ENCODE peak calls at places on chromosomes 1 and 21, in six cellular contexts. G is neuronal stem cell, X is trophoblast cell, W is H9, F is mesenchymal stem cell, O is H1. T is an unnamed sample.

GRCh38 chr1:22969224-22969829 is 3.3 kb downstream of the LACTBL1 start:
- DNase-seq in F (peak), G (no peak), X (no peak), W (no peak), O (no peak), T (peak)

GRCh38 chr1:45510972-45511527 is 10.6 kb downstream of the PRDX1 start:
- DNase-seq in O (no peak), X (no peak), G (no peak), F (no peak), W (no peak), T (no peak)

GRCh38 chr1:54003249-54003646 is 14.7 kb downstream of the LDLRAD1 start:
- DNase-seq in F (no peak), G (no peak), W (no peak), O (no peak), X (no peak), T (no peak)

GRCh38 chr1:62407398-62408009 is 29.3 kb upstream of the USP1 start:
- DNase-seq in G (peak), F (peak), O (no peak), W (no peak), X (peak), T (peak)

GRCh38 chr1:112544011-112544688 is 35.4 kb downstream of the WNT2B start:
- DNase-seq in G (no peak), O (no peak), X (peak), F (peak), W (no peak), T (peak)

GRCh38 chr1:21499283-21499945 is 9.8 kb upstream of the ALPL start:
- DNase-seq in O (no peak), X (no peak), F (no peak), G (no peak), W (no peak), T (peak)

GRCh38 chr1:78339490-78339889 is 151.3 kb upstream of the PTGFR start:
- DNase-seq in G (no peak), X (no peak), W (no peak), F (peak), O (no peak), T (peak)

GRCh38 chr1:206725053-206725963 is 40.6 kb downstream of the MAPKAPK2 start:
- DNase-seq in X (no peak), G (peak), F (peak), O (no peak), W (peak), T (peak)

GRCh38 chr1:2229032-2229920 is 1.2 kb downstream of the SKI start:
- DNase-seq in X (peak), W (no peak), O (no peak), F (peak), G (no peak), T (peak)

GRCh38 chr21:17081193-17081592 is 431.6 kb upstream of the CXADR start:
- DNase-seq in G (no peak), F (no peak), W (no peak), X (no peak), O (no peak), T (no peak)

GRCh38 chr1:15948600-15949452 is 27.1 kb downstream of the ZBTB17 start:
- DNase-seq in O (no peak), X (peak), W (no peak), G (no peak), F (peak), T (peak)

GRCh38 chr1:151401125-151401788 is 1.9 kb downstream of the PSMB4 start:
- DNase-seq in W (no peak), X (no peak), O (no peak), F (peak), G (no peak), T (peak)

GRCh38 chr1:194474701-194475100 is 1288.3 kb upstream of the B3GALT2 start:
- DNase-seq in O (no peak), G (peak), F (no peak), X (no peak), W (no peak), T (no peak)

GRCh38 chr21:26881504-26882228 is 36.5 kb upstream of the ADAMTS1 start:
- DNase-seq in X (no peak), W (no peak), G (peak), O (no peak), F (peak), T (peak)

GRCh38 chr1:147494998-147495580 is 46.2 kb upstream of the BCL9 start:
- DNase-seq in W (peak), F (peak), O (no peak), X (peak), G (peak), T (peak)

GRCh38 chr1:77218477-77219165 is 609 bp downstream of the PIGK start:
- DNase-seq in G (no peak), O (no peak), F (no peak), W (no peak), X (no peak), T (peak)

GRCh38 chr21:46188226-46189212 is 4.3 kb upstream of the SPATC1L start:
- DNase-seq in X (peak), F (peak), O (no peak), G (peak), W (peak), T (peak)

GRCh38 chr1:50268049-50268448 is 155.2 kb downstream of the DMRTA2 start:
- DNase-seq in F (no peak), G (peak), O (no peak), X (peak), W (peak), T (no peak)

GRCh38 chr1:246722720-246723119 is 1.5 kb upstream of the SCCPDH start:
- DNase-seq in X (no peak), F (no peak), O (no peak), W (no peak), G (no peak), T (no peak)

GRCh38 chr21:42187976-42188653 is 30.8 kb upstream of the ABCG1 start:
- DNase-seq in F (no peak), W (no peak), O (no peak), X (no peak), G (no peak), T (no peak)

GRCh38 chr1:151511636-151512215 is 539 bp downstream of the CGN start:
- DNase-seq in G (no peak), F (peak), O (no peak), X (peak), W (peak), T (no peak)

GRCh38 chr1:110338200-110339039 is 757 bp upstream of the RBM15 start:
- DNase-seq in W (no peak), O (peak), X (peak), G (peak), F (no peak), T (no peak)

GRCh38 chr1:41461790-41462679 is 22.4 kb downstream of the EDN2 start:
- DNase-seq in O (no peak), F (peak), G (no peak), X (no peak), W (no peak), T (no peak)

GRCh38 chr1:156281281-156282142 is 1.1 kb downstream of the SMG5 start:
- DNase-seq in O (no peak), G (no peak), X (peak), F (peak), W (no peak), T (peak)

GRCh38 chr21:18498428-18498827 is 94.8 kb upstream of the TMPRSS15 start:
- DNase-seq in G (no peak), W (no peak), O (no peak), X (no peak), F (no peak), T (no peak)

GRCh38 chr1:103514920-103515503 is 10.5 kb upstream of the RNPC3 start:
- DNase-seq in O (no peak), W (no peak), X (peak), F (peak), G (peak), T (peak)

GRCh38 chr1:103106426-103107321 is 1.6 kb downstream of the COL11A1 start:
- DNase-seq in O (no peak), G (peak), X (peak), F (peak), W (peak), T (peak)

GRCh38 chr1:15004396-15004795 is 149.2 kb upstream of the TMEM51 start:
- DNase-seq in W (no peak), G (no peak), O (no peak), F (no peak), X (no peak), T (peak)

GRCh38 chr1:217946581-217946980 is 315.4 kb downstream of the SPATA17 start:
- DNase-seq in F (no peak), W (no peak), O (no peak), G (no peak), X (no peak), T (no peak)

GRCh38 chr1:57947471-57947870 is 523.6 kb upstream of the DAB1 start:
- DNase-seq in F (no peak), X (no peak), G (no peak), O (no peak), W (no peak), T (no peak)

GRCh38 chr1:96771847-96772246 is 50.3 kb downstream of the PTBP2 start:
- DNase-seq in X (no peak), W (no peak), F (no peak), O (no peak), G (no peak), T (no peak)

GRCh38 chr1:244319283-244320132 is 132.2 kb downstream of the ADSS2 start:
- DNase-seq in G (no peak), F (peak), O (no peak), X (peak), W (peak), T (peak)

GRCh38 chr1:15934211-15935055 is 41.5 kb downstream of the ZBTB17 start:
- DNase-seq in O (no peak), X (no peak), F (no peak), W (no peak), G (no peak), T (no peak)

GRCh38 chr1:1202831-1203560 is 3.4 kb downstream of the TNFRSF18 start:
- DNase-seq in W (peak), O (no peak), X (no peak), F (no peak), G (no peak), T (no peak)

GRCh38 chr1:11134352-11135266 is 34.9 kb upstream of the EXOSC10 start:
- DNase-seq in G (no peak), F (peak), O (no peak), W (no peak), X (no peak), T (peak)

GRCh38 chr1:182113879-182114626 is 52.5 kb upstream of the ZNF648 start:
- DNase-seq in W (no peak), F (no peak), X (no peak), G (no peak), O (no peak), T (no peak)

GRCh38 chr1:1367238-1367796 is 7.7 kb downstream of the AURKAIP1 start:
- DNase-seq in F (peak), O (no peak), W (no peak), G (no peak), X (no peak), T (no peak)

GRCh38 chr21:36210779-36211659 is 54.4 kb downstream of the DOP1B start:
- DNase-seq in F (no peak), X (peak), O (no peak), G (no peak), W (no peak), T (no peak)
- H3K4me2 ChIP-seq in F (no peak), X (no peak), O (no peak), G (no peak), W (no peak), T (no peak)

GRCh38 chr1:235369802-235370201 is 2.6 kb downstream of the TBCE start:
- DNase-seq in G (no peak), W (no peak), X (no peak), F (no peak), O (no peak), T (no peak)

GRCh38 chr1:235367000-235367908 is at the start of gene TBCE:
- DNase-seq in O (peak), X (peak), W (peak), G (peak), F (peak), T (peak)

GRCh38 chr1:235368428-235368827 is 1.2 kb downstream of the TBCE start:
- DNase-seq in F (no peak), X (no peak), O (no peak), G (no peak), W (no peak), T (no peak)

GRCh38 chr1:235366286-235366685 is 941 bp upstream of the TBCE start:
- DNase-seq in G (no peak), W (no peak), X (no peak), O (no peak), F (no peak), T (no peak)
- H4K91ac ChIP-seq in G (no peak), W (no peak), X (no peak), O (no peak), F (no peak), T (no peak)

DNA sequence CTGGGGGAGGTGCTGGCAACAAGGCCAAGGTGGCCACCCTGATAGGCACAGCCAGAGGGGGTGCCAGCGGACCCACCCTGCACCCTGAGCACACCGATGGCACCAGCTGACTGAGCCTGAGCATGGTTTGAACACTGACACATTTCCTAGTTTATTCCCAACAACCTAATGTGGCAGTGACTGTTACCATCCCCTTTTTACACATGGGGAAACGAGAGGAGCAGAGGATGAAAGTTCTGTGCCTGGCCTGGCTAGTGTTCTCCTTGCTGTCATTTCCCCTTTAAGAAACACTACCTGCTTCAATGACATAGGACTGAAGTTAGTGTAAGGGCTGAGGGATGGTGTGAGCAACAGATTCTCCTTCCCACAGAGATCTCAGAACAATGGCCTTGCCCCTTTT is 15.3 kb downstream of the CLDN14 start:
- DNase-seq in W (no peak), F (no peak), G (no peak), O (no peak), X (no peak), T (no peak)
- H3K4me2 ChIP-seq in W (no peak), F (no peak), G (no peak), O (no peak), X (no peak), T (no peak)

GRCh38 chr1:229553621-229554120 is 4.8 kb downstream of the ABCB10 start:
- DNase-seq in X (no peak), W (no peak), O (no peak), G (no peak), F (no peak), T (no peak)
- H4K91ac ChIP-seq in X (no peak), W (no peak), O (no peak), G (no peak), F (no peak), T (no peak)

GRCh38 chr1:234538930-234539649 is 60.1 kb upstream of the TARBP1 start:
- DNase-seq in G (no peak), W (no peak), X (no peak), O (no peak), F (no peak), T (no peak)
- H3K4me2 ChIP-seq in G (no peak), W (no peak), X (peak), O (no peak), F (no peak), T (no peak)

GRCh38 chr21:36180963-36181362 is 24.3 kb downstream of the DOP1B start:
- DNase-seq in O (no peak), X (no peak), W (no peak), F (no peak), G (no peak), T (no peak)
- H4K91ac ChIP-seq in O (no peak), X (no peak), W (no peak), F (no peak), G (no peak), T (no peak)

GRCh38 chr1:192952646-192953045 is 106.5 kb downstream of the UCHL5 start:
- DNase-seq in W (no peak), G (no peak), X (no peak), F (peak), O (no peak), T (peak)
- H3K4me2 ChIP-seq in W (no peak), G (no peak), X (no peak), F (no peak), O (no peak), T (no peak)

GRCh38 chr1:230552880-230553279 is 89.4 kb upstream of the COG2 start:
- DNase-seq in G (no peak), O (no peak), F (no peak), W (no peak), X (no peak), T (no peak)

GRCh38 chr1:230550428-230550827 is 91.9 kb upstream of the COG2 start:
- DNase-seq in G (no peak), X (no peak), F (peak), O (no peak), W (no peak), T (no peak)

GRCh38 chr1:230556453-230556852 is 85.8 kb upstream of the COG2 start:
- DNase-seq in F (no peak), O (no peak), W (no peak), X (no peak), G (no peak), T (no peak)

GRCh38 chr1:230558324-230558723 is 84.0 kb upstream of the COG2 start:
- DNase-seq in F (no peak), X (no peak), W (no peak), O (no peak), G (no peak), T (no peak)

DNA sequence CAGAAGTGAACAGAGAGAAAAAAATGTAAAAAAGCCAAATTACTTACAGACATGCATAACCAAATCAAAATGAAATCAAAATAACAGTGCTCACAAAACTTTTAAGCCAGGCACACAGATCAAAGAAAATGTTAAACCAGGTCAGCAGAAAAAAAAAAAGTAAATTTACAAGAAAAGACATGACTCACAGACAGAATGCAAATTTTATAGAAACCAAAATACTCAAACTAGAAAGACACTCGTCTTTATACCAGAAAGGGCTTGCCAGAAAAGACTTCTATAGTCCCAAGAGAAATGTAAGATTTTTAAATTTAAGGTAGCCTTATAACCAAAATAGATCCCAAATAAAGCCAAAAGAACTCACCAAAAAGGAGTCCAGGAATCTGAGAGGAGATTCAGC is 86.5 kb upstream of the COG2 start:
- DNase-seq in X (no peak), W (no peak), O (no peak), G (no peak), F (no peak), T (no peak)
- H4K91ac ChIP-seq in X (no peak), W (no peak), O (no peak), G (no peak), F (no peak), T (no peak)

T was measured in IMR-90.